ENCODE peak calls at places on chromosomes 1 and 21, in four cellular contexts. X is WTC11, B is HepG2, H is K562. W is an unnamed sample.

GRCh38 chr1:217525773-217526490 is 105.0 kb downstream of the GPATCH2 start:
- DNase-seq in X (no peak), B (no peak), H (no peak), W (no peak)

GRCh38 chr1:234970731-234971476 is 157.7 kb downstream of the TOMM20 start:
- DNase-seq in X (peak; percentile 76), B (peak; percentile 81), H (no peak), W (no peak)

GRCh38 chr1:61591316-61591715 is 133.6 kb downstream of the TM2D1 start:
- DNase-seq in X (no peak), B (no peak), H (no peak), W (no peak)

GRCh38 chr21:34881894-34882371 is 167.2 kb downstream of the RUNX1 start:
- DNase-seq in X (no peak), B (no peak), H (no peak), W (peak; percentile 57)

GRCh38 chr1:155540000-155540874 is 22.4 kb downstream of the ASH1L start:
- DNase-seq in X (no peak), B (no peak), H (no peak), W (no peak)

GRCh38 chr21:17191346-17191993 is 321.4 kb upstream of the CXADR start:
- DNase-seq in X (no peak), B (no peak), H (no peak), W (no peak)

GRCh38 chr1:180540697-180541594 is 17.8 kb upstream of the OVAAL start:
- DNase-seq in X (no peak), B (no peak), H (no peak), W (no peak)

GRCh38 chr1:36384542-36385409 is 948 bp downstream of the STK40 start:
- DNase-seq in X (peak; percentile 72), B (peak; percentile 89), H (peak; percentile 84), W (no peak)

GRCh38 chr21:45257673-45258341 is 29.9 kb downstream of the POFUT2 start:
- DNase-seq in X (no peak), B (no peak), H (no peak), W (no peak)

GRCh38 chr1:213606252-213606820 is 381.4 kb upstream of the PROX1 start:
- DNase-seq in X (no peak), B (no peak), H (no peak), W (no peak)

GRCh38 chr1:175073633-175074032 is 6.0 kb downstream of the TNN start:
- DNase-seq in X (peak; percentile 35), B (no peak), H (no peak), W (no peak)

GRCh38 chr1:96649301-96649700 is 72.3 kb upstream of the PTBP2 start:
- DNase-seq in X (no peak), B (no peak), H (no peak), W (no peak)

GRCh38 chr1:180482425-180483275 is 19.7 kb downstream of the ACBD6 start:
- DNase-seq in X (no peak), B (peak; percentile 51), H (peak; percentile 79), W (peak; percentile 62)

GRCh38 chr21:43865471-43866181 is 603 bp downstream of the AGPAT3 start:
- DNase-seq in X (no peak), B (no peak), H (peak; percentile 65), W (peak; percentile 30)

GRCh38 chr1:152960452-152961044 is 9.9 kb upstream of the SPRR4 start:
- DNase-seq in X (peak; percentile 66), B (no peak), H (peak; percentile 45), W (no peak)

GRCh38 chr1:235917267-235917811 is 50.6 kb upstream of the LYST start:
- DNase-seq in X (no peak), B (no peak), H (peak; percentile 9), W (peak; percentile 84)

GRCh38 chr1:59062743-59063142 is 234.2 kb upstream of the FGGY start:
- DNase-seq in X (no peak), B (no peak), H (peak; percentile 68), W (no peak)

GRCh38 chr1:115596080-115596795 is 45.5 kb upstream of the VANGL1 start:
- DNase-seq in X (no peak), B (no peak), H (no peak), W (no peak)

GRCh38 chr1:202683029-202683428 is 27.2 kb downstream of the SYT2 start:
- DNase-seq in X (no peak), B (no peak), H (no peak), W (no peak)

DNA sequence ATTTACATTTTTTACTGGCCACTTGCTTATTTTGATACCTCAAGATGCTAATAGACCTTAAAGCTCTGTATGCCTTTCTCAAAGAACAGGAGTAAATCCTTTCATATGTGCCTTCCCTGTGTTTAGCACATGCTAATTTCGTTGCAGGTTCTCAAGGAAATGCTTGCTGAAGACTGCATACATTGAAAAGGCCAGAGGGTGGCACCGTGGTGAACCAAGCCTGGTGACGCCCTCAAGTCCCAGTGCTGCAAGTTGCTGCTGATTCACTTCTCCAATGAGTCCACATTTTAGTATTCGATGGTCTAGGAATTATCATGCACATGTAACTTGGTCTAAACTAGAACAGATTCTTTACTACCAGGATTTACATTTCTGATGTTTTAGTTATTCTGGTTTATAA is 94.1 kb downstream of the CLDN17 start:
- DNase-seq in X (peak; percentile 59), B (no peak), H (peak; percentile 28), W (peak; percentile 21)
- TF ChIP-seq HMGXB4 in X (no peak), B (no peak), H (no peak), W (no peak)

DNA sequence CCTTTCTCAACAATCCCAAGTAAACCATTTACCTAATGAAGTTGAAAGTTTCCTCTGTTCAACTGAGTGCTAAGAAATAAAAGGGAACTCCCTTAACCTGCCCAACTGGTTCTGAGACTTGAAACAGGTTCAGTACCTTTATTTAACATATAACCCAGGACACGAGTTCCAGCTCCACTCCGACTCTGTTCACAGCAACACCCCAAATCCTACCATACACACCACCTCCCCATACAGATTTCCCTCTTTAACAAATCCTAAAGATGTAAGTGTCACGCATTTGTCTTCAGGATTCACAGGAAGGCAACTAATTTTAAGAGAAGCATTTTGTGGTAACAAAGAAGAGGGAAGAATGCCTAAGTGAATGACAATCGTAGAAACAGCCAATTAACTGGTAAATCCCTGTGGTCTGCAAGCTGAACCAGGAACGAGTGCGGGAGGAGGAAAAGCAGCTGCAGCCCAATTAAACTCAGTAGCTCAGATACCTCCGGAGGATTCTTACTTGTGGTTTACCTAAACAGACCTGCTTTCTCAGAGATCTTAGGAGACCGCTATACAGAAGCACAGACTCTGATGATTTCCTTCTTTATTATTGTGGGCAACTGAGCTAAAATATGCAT is 134.5 kb upstream of the MAGI3 start:
- DNase-seq in X (no peak), B (no peak), H (no peak), W (no peak)
- TF ChIP-seq HMGXB4 in X (no peak), B (no peak), H (no peak), W (no peak)

DNA sequence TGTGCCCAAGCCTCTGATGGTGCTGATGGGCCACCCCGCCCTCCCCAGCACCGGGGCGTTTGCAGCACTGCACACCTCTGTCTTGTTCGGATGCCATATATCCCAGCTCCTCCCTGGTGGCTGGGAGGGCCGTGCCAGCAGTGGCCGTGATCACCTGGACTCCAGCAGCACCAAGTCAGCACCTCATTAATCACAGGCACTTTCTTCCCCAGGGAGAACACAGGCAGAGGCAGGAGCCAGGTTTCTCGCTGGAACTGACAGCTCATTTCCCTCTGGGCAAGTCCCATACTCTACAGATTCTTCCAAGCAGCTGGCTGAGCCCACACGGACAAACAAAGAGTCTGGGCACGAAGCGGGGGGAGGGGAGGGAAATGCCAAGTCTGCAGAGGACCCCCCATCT is 141.7 kb upstream of the EDN2 start:
- DNase-seq in X (no peak), B (no peak), H (no peak), W (no peak)
- TF ChIP-seq HMGXB4 in X (no peak), B (no peak), H (no peak), W (no peak)

DNA sequence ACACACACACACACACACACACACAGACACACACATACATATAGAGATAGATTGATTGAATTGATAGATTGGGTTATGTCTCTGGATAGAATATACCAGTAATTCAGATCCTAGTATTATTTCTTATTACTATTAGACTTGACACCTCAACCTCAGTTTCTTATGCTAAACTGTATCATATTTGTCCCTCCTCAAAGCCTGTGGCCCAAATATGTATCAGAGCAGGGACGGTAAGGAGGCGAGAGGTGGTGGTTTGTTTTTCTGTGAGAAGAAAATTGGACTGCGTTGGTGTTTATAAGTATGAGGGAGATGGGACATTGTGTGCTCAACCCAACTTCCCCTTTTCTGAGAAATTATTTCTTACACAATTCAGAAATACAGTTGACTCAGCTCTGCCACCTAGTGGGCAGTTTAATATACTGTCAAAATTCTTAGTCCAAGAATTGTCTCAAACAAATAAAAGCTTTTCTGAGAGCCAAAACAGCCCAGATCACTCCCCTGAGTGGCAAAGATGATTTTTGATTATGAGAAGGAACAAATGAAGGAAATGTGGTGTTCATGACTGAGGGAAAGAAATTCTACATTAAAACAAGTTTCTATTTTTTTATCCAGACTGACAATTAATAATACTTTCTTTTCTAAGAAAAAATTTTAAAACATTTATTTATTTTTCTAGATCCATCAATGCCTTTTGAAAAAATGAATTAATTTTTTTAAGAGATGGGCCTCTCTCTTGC is 10.8 kb upstream of the TXNIP start:
- DNase-seq in X (no peak), B (peak; percentile 72), H (peak; percentile 93), W (peak; percentile 58)
- TF ChIP-seq HMGXB4 in X (no peak), B (no peak), H (no peak), W (no peak)